ENCODE peak calls at places on chromosome 15, in six cellular contexts. F, K, H, U, J and E are unnamed samples.

GRCh38 chr15:48855501-48856440 is 22.2 kb upstream of the EID1 start:
- DNase-seq in J (no peak), H (no peak), K (no peak), F (peak), U (peak), E (peak)

GRCh38 chr15:65476942-65477341 is 40.5 kb downstream of the DPP8 start:
- DNase-seq in K (no peak), U (peak), F (no peak), J (no peak), H (no peak), E (peak)

GRCh38 chr15:80750591-80750990 is 28.6 kb upstream of the CEMIP start:
- DNase-seq in H (no peak), J (no peak), U (no peak), K (no peak), F (peak), E (no peak)

GRCh38 chr15:52805351-52806283 is 15.5 kb upstream of the ONECUT1 start:
- DNase-seq in K (peak), J (no peak), H (peak), F (peak), U (no peak), E (no peak)

GRCh38 chr15:36130641-36131310 is 448.6 kb upstream of the CDIN1 start:
- DNase-seq in J (no peak), H (no peak), U (no peak), K (no peak), F (no peak), E (no peak)

GRCh38 chr15:44028349-44028748 is 166.7 kb downstream of the FRMD5 start:
- DNase-seq in H (no peak), U (peak), J (no peak), F (peak), K (peak), E (peak)

GRCh38 chr15:89673162-89673506 is 6.0 kb downstream of the PLIN1 start:
- DNase-seq in K (peak), U (peak), H (peak), J (no peak), F (peak), E (no peak)

GRCh38 chr15:46177219-46177618 is 542.4 kb downstream of the SQOR start:
- DNase-seq in H (no peak), K (no peak), F (peak), U (no peak), J (no peak), E (no peak)

GRCh38 chr15:26197719-26198118 is 334.6 kb upstream of the ATP10A start:
- DNase-seq in J (no peak), F (no peak), K (no peak), U (no peak), H (peak), E (no peak)

GRCh38 chr15:34366271-34367043 is 539 bp downstream of the LPCAT4 start:
- DNase-seq in U (peak), J (peak), F (peak), K (peak), H (peak), E (peak)

GRCh38 chr15:67144609-67145306 is 79.4 kb downstream of the SMAD3 start:
- DNase-seq in H (no peak), U (peak), J (no peak), K (peak), F (peak), E (peak)

GRCh38 chr15:32119694-32120330 is 89.5 kb downstream of the CHRNA7 start:
- DNase-seq in K (no peak), U (no peak), J (no peak), F (peak), H (no peak), E (no peak)

GRCh38 chr15:26318689-26319088 is 454.2 kb downstream of the GABRB3 start:
- DNase-seq in K (no peak), F (no peak), J (no peak), H (no peak), U (no peak), E (no peak)

GRCh38 chr15:27865323-27865922 is 233.7 kb downstream of the OCA2 start:
- DNase-seq in H (no peak), J (no peak), K (no peak), U (no peak), F (no peak), E (no peak)

GRCh38 chr15:98003528-98003927 is 43.0 kb downstream of the ARRDC4 start:
- DNase-seq in H (no peak), J (no peak), K (no peak), F (peak), U (no peak), E (no peak)

GRCh38 chr15:78893538-78893937 is 20.8 kb downstream of the MORF4L1 start:
- DNase-seq in J (no peak), U (no peak), K (no peak), H (no peak), F (no peak), E (no peak)

GRCh38 chr15:96047255-96047931 is 283.1 kb upstream of the NR2F2 start:
- DNase-seq in H (no peak), F (no peak), U (peak), K (no peak), J (no peak), E (peak)

GRCh38 chr15:65980824-65981456 is 111.6 kb downstream of the RAB11A start:
- DNase-seq in K (peak), U (peak), F (peak), H (peak), J (peak), E (peak)

GRCh38 chr15:93307513-93307912 is 218.5 kb upstream of the RGMA start:
- DNase-seq in H (no peak), F (no peak), K (no peak), J (no peak), U (no peak), E (no peak)

GRCh38 chr15:48803877-48804276 is 7.0 kb downstream of the CEP152 start:
- DNase-seq in U (no peak), K (no peak), F (no peak), H (no peak), J (no peak), E (no peak)

GRCh38 chr15:77548608-77549551 is 83.8 kb downstream of the LINGO1 start:
- DNase-seq in K (no peak), J (no peak), F (peak), H (no peak), U (no peak), E (no peak)

GRCh38 chr15:71186267-71186666 is 71.0 kb downstream of the THSD4 start:
- DNase-seq in J (no peak), U (no peak), F (no peak), K (no peak), H (no peak), E (no peak)

GRCh38 chr15:36645106-36645505 is 65.7 kb downstream of the CDIN1 start:
- DNase-seq in J (no peak), K (no peak), U (no peak), F (no peak), H (no peak), E (peak)

GRCh38 chr15:31128919-31129768 is 27.6 kb upstream of the TRPM1 start:
- DNase-seq in J (peak), F (peak), K (peak), U (peak), H (peak), E (peak)

GRCh38 chr15:34976743-34977142 is 7.2 kb upstream of the AQR start:
- DNase-seq in J (no peak), F (no peak), H (no peak), K (no peak), U (no peak), E (no peak)

GRCh38 chr15:40930430-40931299 is 1.5 kb downstream of the DLL4 start:
- DNase-seq in J (no peak), F (peak), U (peak), H (no peak), K (peak), E (peak)

GRCh38 chr15:80068578-80068977 is 9.1 kb downstream of the ZFAND6 start:
- DNase-seq in U (no peak), H (no peak), K (no peak), J (no peak), F (no peak), E (peak)

GRCh38 chr15:44468713-44469385 is 41.4 kb downstream of the CTDSPL2 start:
- DNase-seq in H (no peak), U (peak), K (no peak), F (no peak), J (no peak), E (peak)

GRCh38 chr15:60720493-60721231 is 241.7 kb upstream of the ICE2 start:
- DNase-seq in H (no peak), J (no peak), F (no peak), K (no peak), U (peak), E (no peak)

GRCh38 chr15:65115086-65115485 is at the start of gene UBAP1L:
- DNase-seq in J (no peak), F (no peak), H (no peak), U (no peak), K (no peak), E (no peak)

GRCh38 chr15:78195735-78196201 is 38.6 kb downstream of the ACSBG1 start:
- DNase-seq in K (peak), H (no peak), U (no peak), J (no peak), F (peak), E (no peak)

GRCh38 chr15:42832577-42832976 is 88.0 kb downstream of the TTBK2 start:
- DNase-seq in J (no peak), F (no peak), H (no peak), K (no peak), U (peak), E (peak)

GRCh38 chr15:66647358-66647757 is 54.7 kb upstream of the SMAD6 start:
- DNase-seq in F (no peak), J (no peak), U (no peak), K (no peak), H (no peak), E (no peak)

GRCh38 chr15:91970142-91970541 is 116.6 kb downstream of the SLCO3A1 start:
- DNase-seq in U (no peak), H (no peak), J (no peak), K (no peak), F (no peak), E (peak)

GRCh38 chr15:27514526-27514925 is 543.5 kb downstream of the GABRG3 start:
- DNase-seq in F (no peak), J (no peak), H (no peak), K (no peak), U (no peak), E (no peak)

GRCh38 chr15:48865387-48866079 is 12.4 kb upstream of the EID1 start:
- DNase-seq in F (peak), H (no peak), U (peak), J (no peak), K (peak), E (peak)

GRCh38 chr15:69478259-69478687 is 25.7 kb downstream of the RPLP1 start:
- DNase-seq in J (peak), H (peak), U (peak), F (peak), K (peak), E (peak)

GRCh38 chr15:86316699-86317378 is 237.2 kb downstream of the AGBL1 start:
- DNase-seq in J (no peak), H (peak), U (peak), F (peak), K (no peak), E (no peak)

GRCh38 chr15:86311568-86312280 is 232.1 kb downstream of the AGBL1 start:
- DNase-seq in J (no peak), H (no peak), U (no peak), K (no peak), F (no peak), E (no peak)

GRCh38 chr15:86316216-86316615 is 236.5 kb downstream of the AGBL1 start:
- DNase-seq in F (no peak), H (no peak), U (no peak), J (no peak), K (no peak), E (no peak)

GRCh38 chr15:86317379-86317745 is 237.7 kb downstream of the AGBL1 start:
- DNase-seq in H (no peak), F (no peak), K (no peak), J (no peak), U (peak), E (no peak)
- H2BK15ac ChIP-seq in H (no peak), F (no peak), K (no peak), J (no peak), U (no peak), E (no peak)

GRCh38 chr15:62272290-62272689 is 107.2 kb upstream of the C2CD4B start:
- DNase-seq in K (no peak), H (no peak), U (no peak), F (no peak), J (no peak), E (no peak)
- H2BK15ac ChIP-seq in K (no peak), H (no peak), U (no peak), F (no peak), J (no peak), E (no peak)

GRCh38 chr15:101804941-101805340 is 1.6 kb downstream of the OR4F6 start:
- DNase-seq in J (no peak), K (no peak), U (no peak), H (no peak), F (no peak), E (no peak)

GRCh38 chr15:101804375-101804774 is 1.1 kb downstream of the OR4F6 start:
- DNase-seq in H (no peak), U (no peak), F (no peak), J (no peak), K (no peak), E (no peak)

GRCh38 chr15:101807345-101807945 is 4.1 kb downstream of the OR4F6 start:
- DNase-seq in K (no peak), F (no peak), H (no peak), U (peak), J (no peak), E (peak)

GRCh38 chr15:101803676-101804075 is 367 bp downstream of the OR4F6 start:
- DNase-seq in H (no peak), F (no peak), U (peak), J (no peak), K (no peak), E (peak)

DNA sequence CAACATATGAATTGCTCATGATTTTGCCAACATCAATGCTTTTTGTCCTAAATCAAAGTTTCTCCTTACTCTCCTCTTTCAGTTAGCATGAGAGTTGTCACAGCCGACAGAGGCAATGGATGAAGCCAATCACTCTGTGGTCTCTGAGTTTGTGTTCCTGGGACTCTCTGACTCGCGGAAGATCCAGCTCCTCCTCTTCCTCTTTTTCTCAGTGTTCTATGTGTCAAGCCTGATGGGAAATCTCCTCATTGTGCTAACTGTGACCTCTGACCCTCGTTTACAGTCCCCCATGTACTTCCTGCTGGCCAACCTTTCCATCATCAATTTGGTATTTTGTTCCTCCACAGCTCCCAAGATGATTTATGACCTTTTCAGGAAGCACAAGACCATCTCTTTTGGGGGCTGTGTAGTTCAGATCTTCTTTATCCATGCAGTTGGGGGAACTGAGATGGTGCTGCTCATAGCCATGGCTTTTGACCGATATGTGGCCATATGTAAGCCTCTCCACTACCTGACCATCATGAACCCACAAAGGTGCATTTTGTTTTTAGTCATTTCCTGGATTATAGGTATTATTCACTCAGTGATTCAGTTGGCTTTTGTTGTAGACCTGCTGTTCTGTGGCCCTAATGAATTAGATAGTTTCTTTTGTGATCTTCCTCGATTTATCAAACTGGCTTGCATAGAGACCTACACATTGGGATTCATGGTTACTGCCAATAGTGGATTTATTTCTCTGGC is 2.5 kb downstream of the OR4F6 start:
- DNase-seq in H (no peak), U (no peak), K (no peak), J (no peak), F (no peak), E (no peak)
- H2BK15ac ChIP-seq in H (no peak), U (no peak), K (no peak), J (no peak), F (no peak), E (peak)

GRCh38 chr15:99496302-99496629 is 69.5 kb upstream of the MEF2A start:
- DNase-seq in H (no peak), U (no peak), F (no peak), J (no peak), K (no peak), E (no peak)
- H2BK15ac ChIP-seq in H (no peak), U (no peak), F (no peak), J (no peak), K (no peak), E (peak)

GRCh38 chr15:56369234-56369633 is 4.0 kb downstream of the TEX9 start:
- DNase-seq in F (no peak), K (no peak), U (no peak), J (no peak), H (no peak), E (no peak)

GRCh38 chr15:56366211-56366610 is 985 bp downstream of the TEX9 start:
- DNase-seq in J (no peak), K (no peak), H (no peak), U (no peak), F (peak), E (no peak)

GRCh38 chr15:56365075-56365711 is at the start of gene TEX9:
- DNase-seq in U (peak), J (peak), H (peak), K (peak), F (peak), E (peak)

GRCh38 chr15:56371495-56372147 is 6.4 kb downstream of the TEX9 start:
- DNase-seq in H (no peak), J (no peak), U (no peak), F (no peak), K (no peak), E (no peak)

GRCh38 chr15:56367156-56367555 is 1.9 kb downstream of the TEX9 start:
- DNase-seq in H (no peak), J (no peak), U (no peak), K (no peak), F (no peak), E (no peak)
- H2BK15ac ChIP-seq in H (no peak), J (no peak), U (no peak), K (no peak), F (no peak), E (no peak)

DNA sequence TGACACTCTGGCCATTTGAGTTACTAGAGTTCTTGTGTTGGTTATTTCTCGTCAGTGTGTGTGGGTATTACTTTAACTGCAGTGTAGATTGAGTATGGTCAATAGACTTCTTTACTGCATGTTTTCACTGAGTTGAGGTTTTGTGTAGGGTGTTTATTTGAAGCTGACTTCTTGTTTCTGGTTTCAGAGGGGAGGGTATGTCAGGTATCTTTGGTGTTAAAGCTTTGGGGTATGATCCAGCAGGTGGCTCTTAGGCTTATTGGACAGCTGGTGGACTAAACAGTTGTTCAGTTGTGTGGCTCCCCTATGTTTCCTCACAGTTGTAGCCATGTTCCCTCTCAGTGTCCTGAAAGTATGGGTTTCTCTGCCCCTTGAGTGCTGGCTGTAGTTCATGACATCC is 72.0 kb downstream of the AKAP13 start:
- DNase-seq in U (no peak), F (no peak), K (no peak), J (no peak), H (no peak), E (no peak)
- H2BK15ac ChIP-seq in U (no peak), F (no peak), K (no peak), J (no peak), H (no peak), E (no peak)

GRCh38 chr15:49898097-49898496 is 220.9 kb downstream of the ATP8B4 start:
- DNase-seq in U (no peak), K (no peak), J (no peak), F (no peak), H (no peak), E (no peak)
- H2BK15ac ChIP-seq in U (no peak), K (no peak), J (no peak), F (no peak), H (no peak), E (no peak)

GRCh38 chr15:94840794-94841587 is 609.6 kb downstream of the MCTP2 start:
- DNase-seq in J (no peak), H (no peak), U (peak), K (no peak), F (no peak), E (peak)

GRCh38 chr15:94844533-94845390 is 613.4 kb downstream of the MCTP2 start:
- DNase-seq in K (peak), U (peak), F (peak), J (no peak), H (peak), E (no peak)

GRCh38 chr15:94845391-94845718 is 614.0 kb downstream of the MCTP2 start:
- DNase-seq in H (no peak), J (no peak), K (no peak), U (no peak), F (no peak), E (no peak)

GRCh38 chr15:94844188-94844532 is 612.8 kb downstream of the MCTP2 start:
- DNase-seq in U (no peak), F (no peak), K (no peak), H (peak), J (no peak), E (no peak)

GRCh38 chr15:94843060-94843459 is 611.7 kb downstream of the MCTP2 start:
- DNase-seq in F (no peak), J (no peak), K (no peak), H (no peak), U (no peak), E (no peak)
- H2BK15ac ChIP-seq in F (no peak), J (no peak), K (no peak), H (no peak), U (no peak), E (no peak)